ENCODE peak calls at places on chromosomes 5 and 9, in eight cellular contexts. G is activated CD4-positive, alpha-beta T cell treated with anti-CD3 and anti-CD28 coated beads, Interleukin-2, amount 10 ng/mL, durations not matched to agents 7 days and 5 days; U is NCI-H774; A is HCT116; Z is frontal cortex; I is choroid plexus epithelial cell; N is nephron progenitor cell; W is A673. F is an unnamed sample.

GRCh38 chr9:117485176-117485575 is 70.3 kb upstream of the ASTN2 start:
- DNase-seq in N (no peak), W (peak), Z (no peak), U (no peak), A (no peak), G (no peak), I (peak), F (peak)

GRCh38 chr9:75467141-75467540 is 378.8 kb downstream of the OSTF1 start:
- DNase-seq in U (no peak), I (no peak), W (no peak), Z (no peak), A (no peak), G (no peak), N (no peak), F (no peak)

GRCh38 chr5:175035882-175036533 is 311.6 kb downstream of the MSX2 start:
- DNase-seq in U (no peak), N (no peak), A (peak), I (no peak), W (no peak), Z (no peak), G (no peak), F (no peak)

GRCh38 chr5:36162810-36163486 is 11.0 kb downstream of the SKP2 start:
- DNase-seq in Z (no peak), A (no peak), W (no peak), U (no peak), I (no peak), N (no peak), G (no peak), F (no peak)

GRCh38 chr5:170357853-170358497 is 31.2 kb downstream of the KCNMB1 start:
- DNase-seq in G (no peak), W (no peak), N (peak), A (no peak), U (no peak), Z (no peak), I (no peak), F (no peak)

GRCh38 chr5:65803699-65804426 is 81.9 kb downstream of the NLN start:
- DNase-seq in N (no peak), I (peak), A (no peak), U (no peak), W (no peak), G (peak), Z (no peak), F (peak)

GRCh38 chr9:104108315-104108714 is 14.2 kb downstream of the SMC2 start:
- DNase-seq in I (no peak), Z (no peak), N (no peak), G (no peak), W (no peak), A (no peak), U (no peak), F (no peak)

GRCh38 chr5:134503088-134503936 is 22.2 kb upstream of the JADE2 start:
- DNase-seq in W (peak), G (peak), U (no peak), N (no peak), Z (no peak), A (peak), I (peak), F (peak)

GRCh38 chr9:106859957-106860715 is 2.8 kb upstream of the ZNF462 start:
- DNase-seq in W (peak), I (no peak), A (peak), Z (no peak), N (peak), U (no peak), G (no peak), F (peak)

GRCh38 chr5:170262061-170262764 is 29.4 kb downstream of the C5orf58 start:
- DNase-seq in G (peak), U (no peak), W (no peak), Z (no peak), I (no peak), N (no peak), A (no peak), F (no peak)

GRCh38 chr9:88218721-88219120 is 80.4 kb upstream of the SPATA31C2 start:
- DNase-seq in N (no peak), A (no peak), I (peak), Z (no peak), U (no peak), G (no peak), W (no peak), F (peak)

GRCh38 chr9:3730527-3730926 is 204.7 kb upstream of the RFX3 start:
- DNase-seq in G (no peak), Z (no peak), W (no peak), N (no peak), U (no peak), I (no peak), A (no peak), F (no peak)

GRCh38 chr9:116504893-116505480 is 182.1 kb upstream of the TRIM32 start:
- DNase-seq in N (no peak), Z (no peak), U (no peak), I (no peak), G (no peak), W (no peak), A (no peak), F (no peak)

GRCh38 chr5:33148076-33148501 is 292.7 kb upstream of the TARS1 start:
- DNase-seq in I (peak), N (no peak), Z (no peak), A (no peak), W (no peak), G (no peak), U (no peak), F (peak)

GRCh38 chr9:132823370-132824144 is 54.5 kb downstream of the AK8 start:
- DNase-seq in N (no peak), G (no peak), U (no peak), A (no peak), I (no peak), W (no peak), Z (no peak), F (no peak)

GRCh38 chr5:39448504-39449128 is 23.8 kb upstream of the DAB2 start:
- DNase-seq in W (no peak), N (no peak), G (no peak), Z (no peak), I (no peak), A (no peak), U (no peak), F (no peak)

F was measured in astrocyte of the hippocampus.